ENCODE peak calls at places on chromosome 2, in eight cellular contexts. R is AG08395, Q is left ventricle myocardium inferior, A is GM03348, M is posterior vena cava, P is T-helper 2 cell, J is kidney glomerular epithelial cell, E is fibroblast of lung. U is an unnamed sample.

GRCh38 chr2:102801098-102801718 is 39.4 kb downstream of the TMEM182 start:
- DNase-seq in M (no peak), P (no peak), R (no peak), J (no peak), E (peak), A (no peak), Q (peak), U (peak)

GRCh38 chr2:181104512-181105121 is 124.2 kb downstream of the UBE2E3 start:
- DNase-seq in J (peak), M (no peak), R (peak), P (no peak), A (peak), Q (no peak), E (peak), U (no peak)

GRCh38 chr2:137381731-137382130 is 582.5 kb upstream of the HNMT start:
- DNase-seq in P (no peak), A (no peak), Q (no peak), M (no peak), J (no peak), R (no peak), E (no peak), U (no peak)

GRCh38 chr2:241354668-241355658 is 1.1 kb upstream of the FARP2 start:
- DNase-seq in Q (peak), E (peak), M (peak), J (peak), A (no peak), P (peak), R (no peak), U (peak)

GRCh38 chr2:70995227-70995729 is 605 bp upstream of the TEX261 start:
- DNase-seq in J (peak), R (peak), M (peak), P (peak), E (peak), A (peak), Q (no peak), U (no peak)

GRCh38 chr2:37630298-37630697 is 41.1 kb downstream of the CDC42EP3 start:
- DNase-seq in M (no peak), A (peak), E (no peak), R (peak), P (no peak), J (no peak), Q (no peak), U (no peak)

GRCh38 chr2:199278099-199278498 is 179.6 kb downstream of the SATB2 start:
- DNase-seq in E (no peak), P (no peak), M (no peak), A (no peak), J (peak), Q (no peak), R (peak), U (no peak)

GRCh38 chr2:229780856-229781773 is 66.8 kb upstream of the DNER start:
- DNase-seq in J (peak), M (no peak), E (peak), P (no peak), Q (no peak), A (peak), R (peak), U (no peak)

GRCh38 chr2:162092656-162093556 is 18.9 kb upstream of the DPP4 start:
- DNase-seq in M (peak), A (peak), P (no peak), R (peak), J (peak), E (peak), Q (peak), U (peak)

GRCh38 chr2:217742276-217742675 is 260.5 kb downstream of the TNS1 start:
- DNase-seq in R (no peak), E (no peak), A (no peak), P (no peak), M (no peak), Q (no peak), J (no peak), U (no peak)

GRCh38 chr2:46456789-46457188 is 22.6 kb upstream of the TMEM247 start:
- DNase-seq in Q (no peak), E (no peak), R (no peak), J (no peak), A (no peak), M (no peak), P (no peak), U (no peak)

GRCh38 chr2:120738786-120739771 is 3.4 kb downstream of the GLI2 start:
- DNase-seq in R (no peak), Q (no peak), J (no peak), M (peak), E (no peak), P (no peak), A (no peak), U (no peak)

GRCh38 chr2:29033172-29033571 is 41.2 kb downstream of the PCARE start:
- DNase-seq in R (peak), M (peak), Q (no peak), P (no peak), A (peak), E (no peak), J (peak), U (no peak)

GRCh38 chr2:233499928-233500327 is 66.7 kb downstream of the USP40 start:
- DNase-seq in R (no peak), M (no peak), J (no peak), A (no peak), P (no peak), Q (no peak), E (no peak), U (no peak)